ENCODE peak calls at places on chromosomes 7 and 10, in seven cellular contexts. U, E, X, I, G, V and O are unnamed samples.

GRCh38 chr10:123496996-123497660 is 169.0 kb upstream of the GPR26 start:
- DNase-seq in U (no peak), E (no peak), X (no peak), I (no peak), G (no peak), V (no peak), O (no peak)

GRCh38 chr7:157558875-157559595 is 222.2 kb downstream of the DNAJB6 start:
- DNase-seq in U (no peak), E (no peak), X (peak; percentile 40), I (no peak), G (no peak), V (no peak), O (no peak)

GRCh38 chr10:103828587-103829186 is 26.7 kb downstream of the SH3PXD2A start:
- DNase-seq in U (no peak), E (no peak), X (no peak), I (no peak), G (no peak), V (no peak), O (no peak)

GRCh38 chr7:5629941-5630340 is 151.5 kb downstream of the RNF216 start:
- DNase-seq in U (no peak), E (peak; percentile 12), X (no peak), I (no peak), G (no peak), V (peak; percentile 38), O (peak; percentile 86)

GRCh38 chr7:116525913-116526857 is 1.3 kb downstream of the CAV1 start:
- DNase-seq in U (peak; percentile 88), E (peak; percentile 82), X (peak; percentile 92), I (peak; percentile 85), G (peak; percentile 89), V (peak; percentile 89), O (peak; percentile 87)

GRCh38 chr10:124619195-124619594 is 125.0 kb downstream of the FAM53B start:
- DNase-seq in U (no peak), E (no peak), X (no peak), I (no peak), G (no peak), V (no peak), O (no peak)

GRCh38 chr7:3887071-3887691 is 586.1 kb downstream of the SDK1 start:
- DNase-seq in U (no peak), E (no peak), X (no peak), I (no peak), G (no peak), V (no peak), O (no peak)

GRCh38 chr10:70584941-70585544 is 17.5 kb downstream of the PRF1 start:
- DNase-seq in U (no peak), E (no peak), X (no peak), I (no peak), G (peak; percentile 80), V (peak; percentile 23), O (no peak)

GRCh38 chr10:103560886-103561285 is 67.4 kb downstream of the NEURL1 start:
- DNase-seq in U (no peak), E (no peak), X (no peak), I (no peak), G (no peak), V (no peak), O (no peak)

GRCh38 chr7:101941481-101942383 is 124.3 kb downstream of the CUX1 start:
- DNase-seq in U (no peak), E (peak; percentile 54), X (no peak), I (no peak), G (no peak), V (peak; percentile 86), O (peak; percentile 74)

GRCh38 chr10:121772890-121773289 is 154.9 kb downstream of the ATE1 start:
- DNase-seq in U (no peak), E (no peak), X (no peak), I (no peak), G (peak; percentile 42), V (peak; percentile 30), O (no peak)

DNA sequence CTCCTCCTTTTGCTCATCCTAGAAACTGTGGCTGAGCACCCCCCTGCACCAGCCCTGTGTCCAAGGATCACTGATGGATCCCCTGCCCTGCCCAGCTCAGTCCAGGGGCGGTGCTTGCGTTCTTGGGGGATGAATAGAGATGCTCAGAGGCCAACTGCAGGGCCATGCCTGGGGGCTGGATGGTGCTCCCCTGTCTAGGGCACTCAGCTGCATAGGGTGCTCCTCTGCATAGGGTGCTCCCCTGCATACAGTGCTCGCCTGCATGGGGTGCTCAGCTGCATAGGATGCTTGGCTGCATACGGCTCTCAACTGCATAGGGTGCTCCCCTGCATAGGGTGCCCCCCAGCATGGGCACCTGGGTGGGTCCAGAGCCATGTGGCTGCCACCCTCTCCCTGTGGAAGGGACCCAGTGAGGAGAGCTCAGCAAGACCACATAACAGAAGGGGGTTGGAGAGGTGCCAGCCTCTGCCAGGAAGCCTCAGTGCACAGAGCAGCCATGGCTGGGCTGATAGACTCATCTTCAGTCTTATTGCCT is 95.0 kb downstream of the BMS1 start:
- DNase-seq in U (no peak), E (no peak), X (no peak), I (no peak), G (no peak), V (no peak), O (no peak)
- H3K4me3 ChIP-seq in U (no peak overlapping the region), E (no peak overlapping the region), X (no peak overlapping the region), I (no peak overlapping the region), G (no peak overlapping the region), V (no peak overlapping the region), O (no peak overlapping the region)

DNA sequence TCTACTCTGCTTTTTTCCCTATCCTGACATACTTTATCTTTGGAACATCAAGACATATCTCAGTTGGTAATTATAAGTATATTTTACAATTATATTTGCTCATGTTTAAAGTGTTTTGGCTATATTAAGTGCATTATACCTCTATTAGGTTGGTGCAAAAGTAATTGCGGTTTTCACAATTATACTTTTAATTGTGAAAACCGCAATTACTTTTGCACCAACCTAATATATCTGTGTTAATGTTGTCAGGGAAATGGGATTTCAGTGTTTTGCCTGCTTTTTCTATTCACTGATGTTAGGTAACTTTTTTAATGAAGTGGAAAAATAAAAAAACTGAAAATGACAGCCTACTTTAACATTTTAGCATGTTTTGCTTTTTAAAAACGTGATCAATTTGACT is 11.6 kb downstream of the SLC26A4 start:
- DNase-seq in U (no peak), E (no peak), X (no peak), I (no peak), G (no peak), V (no peak), O (no peak)
- TF ChIP-seq CTCF in U (no peak), E (no peak), X (no peak), I (no peak), G (no peak), V (no peak), O (no peak)

GRCh38 chr10:93993414-93993781 is 333 bp upstream of the PLCE1 start:
- DNase-seq in U (no peak), E (no peak), X (no peak), I (no peak), G (no peak), V (no peak), O (no peak)
- H3K4me3 ChIP-seq in U (peak overlapping the region; percentile 55), E (peak overlapping the region; percentile 65), X (peak overlapping the region; percentile 72), I (peak overlapping the region; percentile 76), G (peak overlapping the region; percentile 61), V (peak overlapping the region; percentile 84), O (peak overlapping the region; percentile 46)

GRCh38 chr10:93124580-93125318 is 51.1 kb downstream of the CYP26A1 start:
- DNase-seq in U (no peak), E (no peak), X (no peak), I (no peak), G (no peak), V (no peak), O (no peak)

GRCh38 chr10:93123766-93124165 is 50.1 kb downstream of the CYP26A1 start:
- DNase-seq in U (no peak), E (no peak), X (no peak), I (no peak), G (no peak), V (no peak), O (no peak)

GRCh38 chr10:93131956-93132355 is 58.3 kb downstream of the CYP26A1 start:
- DNase-seq in U (no peak), E (no peak), X (no peak), I (no peak), G (no peak), V (no peak), O (no peak)

GRCh38 chr10:93121311-93121710 is 47.6 kb downstream of the CYP26A1 start:
- DNase-seq in U (no peak), E (no peak), X (no peak), I (no peak), G (no peak), V (no peak), O (no peak)

GRCh38 chr10:93126484-93127052 is 52.9 kb downstream of the CYP26A1 start:
- DNase-seq in U (no peak), E (no peak), X (no peak), I (no peak), G (peak; percentile 19), V (no peak), O (peak; percentile 9)
- TF ChIP-seq CTCF in U (no peak), E (no peak), X (no peak), I (no peak), G (peak; percentile 58), V (peak; percentile 35), O (peak; percentile 39)

GRCh38 chr10:117425908-117426566 is 50.8 kb upstream of the PDZD8 start:
- DNase-seq in U (no peak), E (no peak), X (no peak), I (no peak), G (no peak), V (no peak), O (no peak)
- H3K4me3 ChIP-seq in U (no peak overlapping the region), E (no peak overlapping the region), X (no peak overlapping the region), I (no peak overlapping the region), G (no peak overlapping the region), V (no peak overlapping the region), O (no peak overlapping the region)

DNA sequence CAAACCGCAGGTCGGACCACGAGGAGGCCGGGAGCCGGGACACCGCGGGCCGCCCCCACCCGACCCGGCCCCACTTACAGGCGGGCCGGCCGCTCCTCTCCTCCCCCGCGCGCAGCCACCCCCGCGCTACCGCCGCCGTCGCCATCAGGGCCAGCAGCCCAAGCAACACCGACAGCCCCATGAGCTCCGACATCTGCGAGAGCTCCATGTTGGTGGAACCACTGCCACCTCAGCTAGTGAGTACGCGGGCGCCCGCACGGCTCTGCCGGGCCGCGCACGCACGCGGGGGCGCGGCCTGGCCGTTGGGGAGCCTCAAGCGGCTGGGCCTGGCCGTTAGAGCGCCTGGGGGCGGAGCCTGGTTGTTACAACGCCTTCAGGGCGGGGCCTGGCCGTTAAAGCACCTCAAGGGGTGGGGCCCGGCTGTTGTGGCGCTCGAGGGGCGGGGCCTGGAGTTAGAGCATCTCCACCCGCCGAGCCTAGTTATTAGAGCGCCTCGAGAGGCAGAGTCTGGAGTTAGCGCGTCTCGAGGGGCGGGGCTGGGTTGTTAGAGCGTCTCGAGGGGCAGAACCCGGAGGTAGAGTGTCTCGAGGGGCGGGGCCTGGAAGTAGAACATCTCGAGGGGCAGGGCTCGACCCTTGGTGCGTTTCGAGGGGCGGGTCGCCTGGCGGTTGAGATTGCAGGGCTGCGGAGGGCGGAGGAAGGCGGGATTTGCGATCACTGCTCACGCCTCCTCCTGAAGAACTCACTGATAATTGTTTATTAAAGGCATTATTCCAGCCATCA is at the start of gene TBL2:
- DNase-seq in U (peak; percentile 99), E (peak; percentile 99), X (peak; percentile 99), I (peak; percentile 99), G (peak; percentile 100), V (peak; percentile 98), O (peak; percentile 99)
- TF ChIP-seq CTCF in U (no peak), E (peak; percentile 9), X (no peak), I (peak; percentile 27), G (peak; percentile 24), V (peak; percentile 38), O (peak; percentile 12)

GRCh38 chr10:69421611-69422308 is 5.0 kb upstream of the TACR2 start:
- DNase-seq in U (peak; percentile 76), E (no peak), X (no peak), I (peak; percentile 86), G (no peak), V (no peak), O (peak; percentile 84)
- H3K4me3 ChIP-seq in U (no peak overlapping the region), E (no peak overlapping the region), X (no peak overlapping the region), I (no peak overlapping the region), G (no peak overlapping the region), V (no peak overlapping the region), O (no peak overlapping the region)